ENCODE peak calls at places on chromosomes 12 and 14, in six cellular contexts. H, M, Q, P, G and U are unnamed samples.

GRCh38 chr14:75711134-75711795 is 50.2 kb downstream of the TTLL5 start:
- DNase-seq in H (peak), M (no peak), Q (peak), P (peak), G (peak), U (peak)

GRCh38 chr14:105865904-105866840 is 339.8 kb downstream of the TMEM121 start:
- DNase-seq in H (no peak), M (no peak), Q (no peak), P (no peak), G (no peak), U (no peak)

GRCh38 chr12:27619308-27619707 is 76.9 kb upstream of the REP15 start:
- DNase-seq in H (peak), M (no peak), Q (peak), P (no peak), G (peak), U (no peak)

GRCh38 chr12:96889273-96889933 is 17.7 kb upstream of the NEDD1 start:
- DNase-seq in H (no peak), M (no peak), Q (peak), P (no peak), G (no peak), U (no peak)

GRCh38 chr12:47797432-47797831 is 22.3 kb downstream of the HDAC7 start:
- DNase-seq in H (no peak), M (peak), Q (no peak), P (no peak), G (no peak), U (peak)

GRCh38 chr12:4829161-4829792 is 80.4 kb upstream of the KCNA1 start:
- DNase-seq in H (no peak), M (no peak), Q (no peak), P (no peak), G (no peak), U (peak)

GRCh38 chr12:76288218-76288617 is 60.0 kb downstream of the BBS10 start:
- DNase-seq in H (no peak), M (no peak), Q (no peak), P (no peak), G (no peak), U (no peak)

GRCh38 chr12:76633415-76633814 is 73.8 kb upstream of the OSBPL8 start:
- DNase-seq in H (no peak), M (no peak), Q (no peak), P (no peak), G (no peak), U (no peak)

GRCh38 chr14:69877492-69877891 is 1.7 kb upstream of the SMOC1 start:
- DNase-seq in H (no peak), M (no peak), Q (peak), P (no peak), G (peak), U (peak)

GRCh38 chr12:96197503-96198272 is 3.5 kb downstream of the ELK3 start:
- DNase-seq in H (no peak), M (no peak), Q (peak), P (no peak), G (no peak), U (no peak)

GRCh38 chr12:80670214-80670613 is 37.2 kb upstream of the MYF6 start:
- DNase-seq in H (no peak), M (no peak), Q (no peak), P (no peak), G (no peak), U (no peak)

GRCh38 chr12:50185496-50185895 is 18.3 kb upstream of the CERS5 start:
- DNase-seq in H (no peak), M (no peak), Q (no peak), P (no peak), G (no peak), U (no peak)

GRCh38 chr14:61645247-61645646 is 50.1 kb upstream of the HIF1A start:
- DNase-seq in H (no peak), M (no peak), Q (no peak), P (no peak), G (no peak), U (no peak)

GRCh38 chr14:104157303-104157928 is 19.0 kb downstream of the KIF26A start:
- DNase-seq in H (peak), M (no peak), Q (no peak), P (no peak), G (no peak), U (no peak)

GRCh38 chr12:111685322-111685810 is 390 bp downstream of the BRAP start:
- DNase-seq in H (peak), M (no peak), Q (peak), P (no peak), G (peak), U (peak)

GRCh38 chr14:47012533-47012932 is 361.0 kb upstream of the RPL10L start:
- DNase-seq in H (no peak), M (no peak), Q (no peak), P (no peak), G (peak), U (no peak)

GRCh38 chr14:65791551-65791981 is 379.0 kb downstream of the FUT8 start:
- DNase-seq in H (no peak), M (no peak), Q (no peak), P (no peak), G (no peak), U (no peak)

GRCh38 chr12:128969480-128970055 is 116.3 kb downstream of the GLT1D1 start:
- DNase-seq in H (no peak), M (peak), Q (no peak), P (peak), G (peak), U (peak)

GRCh38 chr14:100294963-100295330 is 11.3 kb downstream of the SLC25A29 start:
- DNase-seq in H (no peak), M (no peak), Q (no peak), P (no peak), G (no peak), U (no peak)

GRCh38 chr12:176321-177181 is 37.4 kb downstream of the SLC6A12 start:
- DNase-seq in H (peak), M (no peak), Q (peak), P (no peak), G (peak), U (no peak)

GRCh38 chr12:5889381-5890047 is 55.5 kb downstream of the ANO2 start:
- DNase-seq in H (peak), M (peak), Q (no peak), P (no peak), G (no peak), U (peak)

GRCh38 chr12:121575051-121575450 is 5.8 kb downstream of the KDM2B start:
- DNase-seq in H (no peak), M (no peak), Q (no peak), P (no peak), G (no peak), U (no peak)

GRCh38 chr12:121573949-121574520 is 6.8 kb downstream of the KDM2B start:
- DNase-seq in H (no peak), M (no peak), Q (no peak), P (no peak), G (no peak), U (no peak)

GRCh38 chr12:121568503-121568902 is 12.3 kb downstream of the KDM2B start:
- DNase-seq in H (no peak), M (no peak), Q (no peak), P (no peak), G (no peak), U (peak)

GRCh38 chr12:121570467-121571283 is 10.1 kb downstream of the KDM2B start:
- DNase-seq in H (no peak), M (no peak), Q (no peak), P (no peak), G (no peak), U (no peak)

DNA sequence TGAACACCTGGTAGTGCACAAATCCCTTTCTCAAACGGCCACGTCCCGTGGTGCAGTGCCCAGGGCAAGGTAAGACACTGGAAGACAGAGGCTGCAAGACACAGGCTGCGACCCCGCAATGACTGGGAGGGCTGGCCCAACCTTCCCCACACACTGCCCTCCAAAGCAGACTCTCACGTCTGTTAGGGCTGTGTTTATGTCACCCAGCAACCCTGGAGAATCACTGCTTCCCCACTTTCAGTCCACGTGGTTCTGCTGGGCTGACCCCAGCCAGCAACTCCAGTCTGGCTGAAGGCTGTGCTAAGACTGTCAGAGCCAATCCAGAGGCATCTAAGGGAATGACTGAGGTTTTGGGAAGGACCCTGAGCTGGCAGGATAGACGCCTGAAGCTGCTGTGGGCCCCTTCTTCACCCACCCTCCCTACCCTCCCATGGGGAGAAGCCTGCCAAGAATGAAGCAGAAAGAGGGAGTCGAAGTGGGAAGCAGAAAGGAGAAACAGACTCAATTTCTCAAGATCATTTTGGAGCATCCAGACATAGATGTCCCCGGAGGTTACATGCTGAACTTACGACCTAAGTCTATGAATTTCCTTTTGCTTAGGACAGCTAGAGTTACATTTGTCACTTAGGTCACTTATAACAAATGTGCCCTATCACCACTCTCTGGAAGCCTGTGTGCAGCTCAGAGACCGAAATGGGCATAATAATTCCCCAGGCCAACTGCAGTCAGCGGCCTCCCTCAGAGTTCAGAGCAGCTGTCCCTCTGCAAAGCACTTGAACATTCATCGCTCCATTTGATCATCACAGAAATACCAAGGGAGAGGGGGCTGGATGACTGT is 11.6 kb downstream of the KDM2B start:
- DNase-seq in H (no peak), M (no peak), Q (peak), P (no peak), G (no peak), U (no peak)
- H2AFZ ChIP-seq in H (no peak), M (no peak), Q (peak), P (no peak), G (no peak), U (peak)

GRCh38 chr12:58741226-58741625 is 179.1 kb downstream of the LRIG3 start:
- DNase-seq in H (no peak), M (no peak), Q (no peak), P (no peak), G (no peak), U (no peak)

GRCh38 chr12:58750484-58750883 is 169.8 kb downstream of the LRIG3 start:
- DNase-seq in H (no peak), M (no peak), Q (peak), P (no peak), G (no peak), U (no peak)

DNA sequence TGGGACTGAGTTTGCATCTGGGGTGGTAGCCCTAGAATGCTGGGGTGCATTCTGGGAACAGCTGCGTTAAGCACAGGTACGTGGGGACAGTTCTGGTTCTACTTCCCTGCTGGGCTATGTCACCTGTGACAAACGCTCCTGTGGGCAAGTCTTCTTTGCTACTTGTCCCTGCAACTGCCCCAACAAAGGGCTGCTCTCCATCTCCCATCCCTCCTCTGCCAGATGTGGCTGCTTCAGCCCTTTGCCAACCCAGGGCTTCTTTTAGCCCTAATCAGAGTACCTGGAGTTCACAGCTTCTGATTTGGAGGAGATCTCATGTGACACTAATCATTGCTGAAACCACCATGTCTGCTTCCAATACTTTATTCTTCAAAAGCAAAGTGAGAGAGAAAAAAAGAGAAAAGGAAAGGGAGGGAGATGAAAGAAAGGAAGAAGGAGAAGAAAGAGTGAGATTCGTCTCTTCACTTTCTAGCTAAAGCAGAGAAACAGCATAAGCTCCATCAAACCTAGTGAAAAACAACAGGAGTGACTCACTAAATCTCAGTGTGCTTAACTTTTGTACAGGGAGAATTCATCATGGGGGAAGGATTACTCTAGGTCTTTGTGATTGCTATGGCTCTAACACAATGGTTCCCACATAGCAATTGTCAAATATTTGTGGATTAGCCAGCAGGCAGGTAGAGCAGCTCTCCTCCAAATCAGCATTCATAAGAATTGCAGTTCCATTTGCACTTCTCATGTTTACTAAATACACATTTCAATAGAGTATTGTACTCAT is 174.8 kb downstream of the LRIG3 start:
- DNase-seq in H (no peak), M (no peak), Q (no peak), P (no peak), G (no peak), U (no peak)
- H2AFZ ChIP-seq in H (no peak), M (no peak), Q (peak), P (no peak), G (no peak), U (no peak)

GRCh38 chr12:12723681-12724420 is 6.7 kb downstream of the CDKN1B start:
- DNase-seq in H (no peak), M (peak), Q (peak), P (peak), G (peak), U (peak)

GRCh38 chr12:12726543-12727093 is 9.4 kb downstream of the CDKN1B start:
- DNase-seq in H (no peak), M (no peak), Q (peak), P (no peak), G (no peak), U (peak)

GRCh38 chr12:12724421-12725085 is 7.4 kb downstream of the CDKN1B start:
- DNase-seq in H (no peak), M (no peak), Q (no peak), P (no peak), G (no peak), U (peak)

GRCh38 chr12:12725956-12726542 is 8.9 kb downstream of the CDKN1B start:
- DNase-seq in H (no peak), M (no peak), Q (no peak), P (no peak), G (no peak), U (no peak)

DNA sequence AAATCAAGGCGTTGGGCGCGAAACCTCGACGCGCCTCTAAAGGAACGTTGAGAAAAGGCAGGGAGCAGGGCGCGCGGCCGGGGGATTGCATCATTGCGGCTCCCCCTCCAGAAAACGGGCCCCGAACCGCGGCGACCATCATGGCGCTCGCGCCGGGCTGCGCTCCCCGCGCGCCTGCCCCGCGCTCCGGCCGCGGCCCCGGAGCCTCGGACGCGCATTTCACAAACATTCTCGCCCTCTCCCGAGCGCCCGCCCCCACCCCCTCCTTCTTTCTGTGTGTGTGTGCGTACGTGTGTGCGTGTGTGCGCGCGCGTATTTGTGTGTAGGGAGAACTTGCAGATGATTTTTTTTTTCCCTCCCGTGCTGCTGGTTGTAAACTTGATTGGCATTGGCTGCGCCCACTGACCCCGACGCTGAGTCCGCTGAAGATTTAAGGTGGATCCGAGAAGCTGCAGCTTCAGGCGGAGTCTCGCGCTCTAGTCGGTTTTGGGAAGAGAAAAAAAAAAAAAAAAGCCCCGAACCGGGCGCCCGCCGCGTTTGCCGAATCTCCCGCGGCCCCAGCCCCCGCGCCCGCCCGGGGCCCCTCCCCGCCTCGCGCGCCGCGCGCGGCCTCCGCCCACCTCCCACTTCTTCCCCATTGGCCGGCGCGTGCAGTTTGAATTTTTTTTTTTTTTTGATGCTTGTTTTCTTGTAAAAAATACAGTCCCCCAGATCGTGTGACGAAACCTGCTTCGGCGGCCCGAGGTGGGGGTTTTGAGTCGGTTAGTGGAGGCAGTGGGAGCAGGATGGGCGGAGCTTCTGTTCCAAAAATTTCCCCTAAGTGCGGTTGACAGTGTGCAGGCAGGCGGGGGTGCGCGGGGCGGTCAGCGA is 8.2 kb downstream of the CDKN1B start:
- DNase-seq in H (peak), M (peak), Q (peak), P (peak), G (peak), U (peak)
- H2AFZ ChIP-seq in H (no peak), M (no peak), Q (no peak), P (peak), G (peak), U (no peak)

GRCh38 chr14:22047105-22047504 is 373.5 kb upstream of the OR4E1 start:
- DNase-seq in H (peak), M (peak), Q (no peak), P (peak), G (peak), U (peak)
- H2AFZ ChIP-seq in H (no peak), M (no peak), Q (no peak), P (no peak), G (peak), U (peak)

GRCh38 chr12:42611571-42612257 is 22.2 kb upstream of the PRICKLE1 start:
- DNase-seq in H (no peak), M (no peak), Q (no peak), P (no peak), G (no peak), U (no peak)
- H2AFZ ChIP-seq in H (no peak), M (no peak), Q (no peak), P (no peak), G (no peak), U (no peak)

GRCh38 chr12:93743229-93743998 is 66.2 kb downstream of the CRADD start:
- DNase-seq in H (no peak), M (no peak), Q (no peak), P (no peak), G (no peak), U (no peak)
- H2AFZ ChIP-seq in H (no peak), M (no peak), Q (no peak), P (peak), G (peak), U (no peak)

DNA sequence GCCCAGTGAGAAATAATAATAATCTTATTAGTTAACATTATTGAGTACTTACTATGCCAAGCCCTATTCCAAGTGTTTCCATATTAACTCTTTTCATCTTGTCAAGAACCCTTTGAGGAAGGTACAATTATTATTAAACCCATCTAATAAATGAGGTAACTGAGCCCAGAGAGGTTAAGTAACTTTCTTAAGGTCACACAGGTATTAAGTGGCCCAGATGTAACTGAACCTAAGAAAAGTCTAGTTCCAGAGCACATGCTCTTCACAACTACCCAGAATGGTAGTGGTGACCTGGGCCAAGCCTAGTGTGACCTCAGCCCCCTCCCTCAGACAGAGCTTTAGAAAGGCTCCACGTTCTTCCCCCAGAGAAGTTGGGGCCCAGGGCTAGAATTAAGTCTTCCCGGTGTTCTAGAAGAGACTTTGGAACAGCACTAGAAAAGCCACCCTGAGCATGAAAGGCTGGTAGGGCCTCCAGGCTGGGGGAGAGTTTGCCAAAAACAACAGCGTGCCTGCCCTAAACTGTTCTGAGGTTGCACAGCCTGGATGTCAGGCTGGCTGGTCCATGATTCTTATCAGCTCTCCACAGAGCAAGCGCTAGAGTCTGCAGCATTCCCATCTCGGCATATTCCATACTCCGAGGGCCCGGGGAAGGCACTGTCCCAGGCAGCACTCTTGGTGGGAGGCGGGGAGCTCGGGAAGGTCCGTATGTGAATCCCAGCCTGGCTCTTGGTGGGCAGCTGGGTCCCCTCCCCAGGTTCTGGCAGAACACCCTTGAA is 41.3 kb upstream of the CTDSP2 start:
- DNase-seq in H (no peak), M (peak), Q (peak), P (no peak), G (no peak), U (no peak)
- H2AFZ ChIP-seq in H (no peak), M (no peak), Q (no peak), P (peak), G (peak), U (peak)